ENCODE peak calls at places on chromosome 18, in ten cellular contexts. W, N, O, E, A, I, S, D, M and G are unnamed samples.

GRCh38 chr18:61926532-61926931 is 33.7 kb upstream of the RNF152 start:
- DNase-seq in I (no peak), D (no peak), O (no peak), A (no peak), S (no peak), M (no peak), W (no peak), N (no peak), E (no peak), G (no peak)

GRCh38 chr18:50836521-50836957 is 16.7 kb upstream of the MRO start:
- DNase-seq in S (no peak), W (peak), M (peak), E (peak), A (no peak), O (no peak), N (no peak), D (peak), I (peak), G (no peak)

GRCh38 chr18:76345901-76346300 is 149.1 kb downstream of the ZNF516 start:
- DNase-seq in A (no peak), D (no peak), E (no peak), W (no peak), S (no peak), M (no peak), N (no peak), O (no peak), I (no peak), G (no peak)

GRCh38 chr18:65768379-65768778 is 17.6 kb downstream of the CDH7 start:
- DNase-seq in M (no peak), I (no peak), D (no peak), W (peak), S (no peak), O (peak), N (no peak), E (no peak), A (peak), G (no peak)

GRCh38 chr18:59659486-59660187 is 37.6 kb downstream of the CCBE1 start:
- DNase-seq in I (no peak), W (peak), E (no peak), S (no peak), N (no peak), O (no peak), M (no peak), D (no peak), A (no peak), G (no peak)

GRCh38 chr18:10057808-10058791 is 144.3 kb downstream of the VAPA start:
- DNase-seq in O (no peak), S (peak), D (no peak), N (no peak), I (no peak), A (no peak), M (no peak), E (peak), W (peak), G (peak)

GRCh38 chr18:62870643-62871042 is 155.3 kb downstream of the PHLPP1 start:
- DNase-seq in E (no peak), N (no peak), W (no peak), D (no peak), A (no peak), O (no peak), S (no peak), I (no peak), M (no peak), G (no peak)

GRCh38 chr18:63637703-63638102 is 6.4 kb downstream of the SERPINB4 start:
- DNase-seq in O (no peak), E (no peak), S (no peak), D (no peak), M (no peak), N (no peak), I (no peak), A (no peak), W (no peak), G (no peak)

GRCh38 chr18:3585656-3586509 is 135.9 kb downstream of the TGIF1 start:
- DNase-seq in W (peak), E (peak), M (peak), O (peak), A (peak), S (peak), N (peak), D (peak), I (peak), G (peak)

GRCh38 chr18:75624836-75625235 is 197.3 kb upstream of the SMIM21 start:
- DNase-seq in W (no peak), M (no peak), A (no peak), N (no peak), O (no peak), S (no peak), D (no peak), I (no peak), E (no peak), G (no peak)

GRCh38 chr18:3012306-3012919 is 531 bp downstream of the LPIN2 start:
- DNase-seq in I (no peak), A (peak), D (peak), M (peak), E (peak), W (peak), O (no peak), N (peak), S (peak), G (no peak)

GRCh38 chr18:63783394-63783793 is 8.2 kb downstream of the SERPINB7 start:
- DNase-seq in I (no peak), E (no peak), M (peak), A (no peak), S (no peak), N (no peak), D (peak), O (no peak), W (peak), G (no peak)

GRCh38 chr18:12637393-12637792 is 20.5 kb downstream of the SPIRE1 start:
- DNase-seq in N (no peak), E (peak), M (no peak), W (peak), S (no peak), D (no peak), A (no peak), I (no peak), O (no peak), G (peak)

GRCh38 chr18:21300616-21301200 is 58.7 kb downstream of the GREB1L start:
- DNase-seq in E (no peak), O (no peak), A (no peak), W (peak), M (no peak), S (no peak), D (no peak), N (no peak), I (no peak), G (no peak)

GRCh38 chr18:60894254-60894945 is 438.8 kb upstream of the CDH20 start:
- DNase-seq in D (no peak), S (no peak), W (peak), M (peak), E (peak), I (no peak), A (no peak), O (no peak), N (no peak), G (no peak)

GRCh38 chr18:5515007-5515744 is 28.6 kb downstream of the EPB41L3 start:
- DNase-seq in D (no peak), S (no peak), W (no peak), A (no peak), E (no peak), I (peak), N (no peak), O (no peak), M (peak), G (no peak)

GRCh38 chr18:61957801-61958516 is 65.2 kb upstream of the RNF152 start:
- DNase-seq in D (no peak), W (no peak), S (no peak), E (peak), I (no peak), M (no peak), O (peak), A (no peak), N (no peak), G (no peak)

GRCh38 chr18:73987247-73987980 is 160.2 kb downstream of the FBXO15 start:
- DNase-seq in W (peak), D (no peak), O (no peak), E (no peak), I (no peak), A (no peak), M (no peak), N (no peak), S (no peak), G (no peak)

GRCh38 chr18:75811156-75811555 is 383.7 kb upstream of the SMIM21 start:
- DNase-seq in E (peak), S (no peak), O (no peak), A (no peak), I (no peak), N (no peak), D (no peak), M (no peak), W (no peak), G (no peak)

GRCh38 chr18:13611616-13612110 is 114.7 kb downstream of the FAM210A start:
- DNase-seq in E (peak), M (peak), A (no peak), S (no peak), O (no peak), W (no peak), I (peak), N (no peak), D (no peak), G (no peak)

GRCh38 chr18:59823611-59824195 is 76.1 kb upstream of the PMAIP1 start:
- DNase-seq in D (peak), W (peak), A (peak), M (peak), I (no peak), S (peak), N (peak), O (peak), E (peak), G (no peak)

GRCh38 chr18:56869189-56869777 is 218.1 kb downstream of the WDR7 start:
- DNase-seq in S (no peak), I (peak), O (no peak), E (peak), N (no peak), W (peak), A (peak), M (peak), D (peak), G (peak)

GRCh38 chr18:76988015-76988826 is 144.4 kb downstream of the MBP start:
- DNase-seq in D (no peak), M (no peak), A (peak), O (no peak), E (no peak), I (no peak), S (no peak), N (no peak), W (no peak), G (no peak)

GRCh38 chr18:21053127-21053526 is 58.5 kb downstream of the ROCK1 start:
- DNase-seq in I (no peak), O (no peak), D (no peak), S (no peak), N (no peak), E (peak), W (peak), M (peak), A (no peak), G (peak)

GRCh38 chr18:77098554-77099174 is 33.9 kb downstream of the MBP start:
- DNase-seq in S (no peak), W (no peak), D (no peak), I (no peak), O (no peak), N (no peak), A (no peak), E (no peak), M (no peak), G (no peak)

GRCh38 chr18:77110400-77110799 is 22.2 kb downstream of the MBP start:
- DNase-seq in S (peak), E (no peak), N (no peak), I (no peak), O (no peak), M (no peak), A (no peak), W (no peak), D (no peak), G (no peak)

GRCh38 chr18:2901405-2901989 is 54.7 kb downstream of the EMILIN2 start:
- DNase-seq in N (no peak), M (no peak), D (no peak), O (no peak), W (no peak), I (no peak), E (no peak), S (peak), A (no peak), G (peak)

GRCh38 chr18:21740474-21740723 is 193 bp upstream of the MIB1 start:
- DNase-seq in N (no peak), O (peak), D (peak), S (peak), I (peak), E (peak), M (peak), A (peak), W (peak), G (peak)

GRCh38 chr18:59787998-59788875 is 91.0 kb upstream of the CCBE1 start:
- DNase-seq in O (no peak), S (peak), I (no peak), A (peak), M (no peak), W (peak), N (no peak), E (peak), D (no peak), G (peak)

GRCh38 chr18:37946324-37946723 is 380.7 kb upstream of the CELF4 start:
- DNase-seq in M (no peak), N (no peak), W (no peak), E (no peak), D (no peak), S (no peak), O (no peak), A (no peak), I (no peak), G (no peak)

GRCh38 chr18:76496200-76496890 is 1.3 kb upstream of the ZNF516 start:
- DNase-seq in N (peak), O (peak), S (peak), D (peak), I (peak), W (no peak), A (peak), M (peak), E (peak), G (no peak)

GRCh38 chr18:28995319-28995718 is 818.4 kb upstream of the CDH2 start:
- DNase-seq in M (no peak), A (no peak), S (no peak), E (peak), W (peak), I (no peak), D (no peak), O (no peak), N (no peak), G (no peak)

GRCh38 chr18:42586603-42587002 is 528.9 kb downstream of the RIT2 start:
- DNase-seq in E (no peak), S (no peak), D (no peak), O (no peak), I (no peak), A (no peak), M (no peak), W (no peak), N (no peak), G (no peak)

GRCh38 chr18:22332590-22332989 is 85.1 kb downstream of the CTAGE1 start:
- DNase-seq in N (no peak), A (no peak), O (peak), D (peak), I (no peak), W (no peak), M (no peak), E (no peak), S (no peak), G (no peak)

GRCh38 chr18:3526421-3527354 is 76.7 kb downstream of the TGIF1 start:
- DNase-seq in O (no peak), E (peak), S (no peak), A (no peak), M (peak), N (no peak), W (no peak), D (peak), I (no peak), G (peak)

GRCh38 chr18:54100466-54100865 is 124.0 kb downstream of the MBD2 start:
- DNase-seq in S (no peak), O (no peak), E (no peak), M (no peak), I (no peak), W (no peak), A (no peak), D (no peak), N (no peak), G (no peak)

GRCh38 chr18:70490008-70490933 is 201.4 kb downstream of the SOCS6 start:
- DNase-seq in W (peak), M (peak), N (no peak), I (peak), S (no peak), E (peak), D (peak), O (peak), A (peak), G (peak)

GRCh38 chr18:9838144-9838877 is 47.5 kb upstream of the TXNDC2 start:
- DNase-seq in E (peak), O (no peak), M (no peak), I (no peak), N (no peak), W (no peak), D (no peak), S (no peak), A (no peak), G (peak)

GRCh38 chr18:31230495-31230894 is 67.8 kb upstream of the DSC1 start:
- DNase-seq in M (no peak), E (peak), I (no peak), W (peak), O (no peak), A (no peak), D (peak), N (no peak), S (no peak), G (no peak)

GRCh38 chr18:46276736-46277135 is 172.6 kb downstream of the HAUS1 start:
- DNase-seq in O (no peak), W (no peak), I (no peak), D (no peak), M (no peak), N (no peak), E (no peak), S (no peak), A (no peak), G (no peak)

GRCh38 chr18:46282177-46282570 is 178.0 kb downstream of the HAUS1 start:
- DNase-seq in M (no peak), N (no peak), D (no peak), E (no peak), O (no peak), S (no peak), A (no peak), W (no peak), I (no peak), G (no peak)

GRCh38 chr18:46279673-46280072 is 175.5 kb downstream of the HAUS1 start:
- DNase-seq in W (no peak), A (no peak), D (no peak), I (no peak), N (no peak), O (no peak), M (no peak), S (no peak), E (no peak), G (no peak)

GRCh38 chr18:46281185-46282176 is 177.3 kb downstream of the HAUS1 start:
- DNase-seq in A (peak), M (peak), D (peak), S (no peak), N (peak), I (peak), E (peak), W (peak), O (peak), G (peak)

DNA sequence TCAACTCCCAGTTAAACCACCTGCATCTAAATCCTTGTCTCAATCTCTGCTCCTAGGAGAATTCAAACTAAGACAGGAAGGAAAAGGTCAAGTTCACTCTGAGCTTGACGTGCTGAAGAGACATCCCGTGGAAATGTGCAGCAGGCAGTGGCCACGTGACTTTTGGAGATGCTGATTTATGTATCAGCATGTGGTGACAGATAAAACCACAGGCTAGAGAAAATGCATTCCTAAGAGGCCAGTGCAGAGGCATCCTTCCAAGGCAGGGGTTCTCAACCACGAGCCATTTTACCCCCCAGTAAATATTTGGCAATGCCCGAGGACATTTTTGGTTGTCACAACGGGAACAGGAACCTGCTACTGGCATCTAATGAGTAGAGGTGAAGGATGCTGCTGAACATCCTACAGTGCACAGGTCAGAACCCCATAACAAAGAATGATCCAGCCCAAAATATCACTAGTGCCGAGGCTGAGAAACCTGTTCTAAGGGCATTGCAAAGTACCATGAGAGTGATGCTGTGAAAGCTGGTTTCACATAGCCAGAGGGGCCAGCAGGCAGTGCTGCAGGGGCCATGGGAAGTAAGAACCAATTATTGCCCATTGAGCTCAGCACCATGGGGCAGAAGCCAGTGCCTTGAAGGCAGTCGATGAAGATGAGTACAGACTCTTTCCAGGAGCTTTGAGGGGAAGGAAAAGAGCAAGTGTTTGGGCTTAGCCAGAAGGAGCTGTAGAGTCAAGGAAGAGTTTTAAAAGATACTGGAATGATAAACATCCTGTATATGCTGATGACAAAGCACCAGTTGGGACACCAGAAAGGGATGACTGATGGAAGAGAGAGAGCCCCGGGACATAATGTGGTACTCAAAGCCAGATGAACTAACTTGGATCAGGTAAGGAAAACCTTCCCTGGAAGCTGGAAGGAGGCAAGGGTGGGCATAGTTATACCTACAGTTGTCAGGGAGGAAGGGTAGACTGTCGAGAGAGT is 174.6 kb downstream of the HAUS1 start:
- DNase-seq in I (no peak), N (no peak), E (peak), O (no peak), M (no peak), W (peak), S (no peak), D (no peak), A (peak), G (peak)
- H3K4me3 ChIP-seq in I (no peak), N (no peak), E (no peak), O (no peak), M (no peak), W (no peak), S (no peak), D (no peak), A (no peak), G (no peak)

GRCh38 chr18:55319517-55319905 is 268.5 kb downstream of the TCF4 start:
- DNase-seq in W (no peak), A (no peak), O (no peak), N (no peak), M (no peak), I (no peak), E (peak), D (peak), S (no peak), G (peak)
- H3K4me3 ChIP-seq in W (no peak), A (peak), O (peak), N (peak), M (no peak), I (no peak), E (no peak), D (peak), S (peak), G (peak)

DNA sequence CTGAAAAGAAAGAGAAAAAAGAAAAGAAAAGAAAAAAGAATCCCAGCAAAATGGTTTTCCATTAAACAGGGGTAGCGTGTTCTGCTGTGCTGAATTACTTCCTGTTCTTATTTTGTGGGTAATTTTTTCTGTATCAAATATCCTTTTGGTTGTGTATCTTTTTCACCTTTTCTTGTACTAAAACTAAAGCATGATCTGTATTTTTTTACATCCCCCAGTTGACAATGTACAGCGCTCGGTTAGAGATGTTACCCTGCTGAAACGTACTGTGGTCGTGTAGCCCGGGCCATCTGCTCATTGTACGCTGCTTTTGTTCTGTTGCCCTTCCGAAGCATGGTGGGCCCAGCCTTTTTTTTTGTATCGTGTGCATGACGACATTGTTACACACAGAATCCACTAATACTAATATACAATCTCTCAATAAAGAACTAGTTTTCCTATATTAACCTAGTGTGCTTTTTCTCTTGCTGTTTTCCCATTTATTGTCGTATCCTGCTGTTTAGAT is 233.1 kb downstream of the HAUS1 start:
- DNase-seq in W (no peak), E (no peak), I (no peak), N (no peak), S (no peak), M (no peak), D (no peak), O (peak), A (no peak), G (no peak)
- H3K4me3 ChIP-seq in W (no peak), E (no peak), I (no peak), N (no peak), S (no peak), M (no peak), D (no peak), O (peak), A (no peak), G (no peak)

DNA sequence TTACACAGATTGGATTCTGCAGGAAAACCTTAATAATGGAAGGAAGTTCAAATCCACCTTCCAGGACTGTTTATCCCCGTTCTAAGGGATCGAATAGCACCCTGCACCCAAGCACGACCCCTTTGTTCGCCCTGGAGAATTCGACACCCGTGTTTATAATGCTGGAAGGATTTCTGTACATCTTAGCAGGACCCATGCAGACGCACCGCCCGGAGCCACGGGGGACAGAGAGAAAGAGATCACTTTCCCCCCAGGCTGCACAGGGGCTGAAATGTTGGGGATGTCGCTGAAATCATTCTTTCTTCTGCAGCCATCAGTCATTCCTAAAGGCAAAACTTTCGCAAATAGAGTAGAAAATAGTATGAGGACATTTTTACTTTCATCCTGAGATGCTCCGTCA is 238.7 kb upstream of the SALL3 start:
- DNase-seq in S (no peak), E (no peak), W (no peak), D (no peak), O (no peak), M (no peak), N (no peak), A (no peak), I (no peak), G (no peak)
- H3K4me3 ChIP-seq in S (no peak), E (no peak), W (no peak), D (no peak), O (no peak), M (no peak), N (no peak), A (no peak), I (no peak), G (no peak)